ENCODE peak calls at places on chromosomes 4 and X, in nine cellular contexts. L is activated T-helper 1 cell treated with anti-CD3 and anti-CD28 coated beads, Interleukin-2, amount 50 U/mL, for 16 hours; F is stimulated activated CD8-positive, alpha-beta memory T cell treated with anti-CD3 and anti-CD28 coated beads, Interleukin-4, amount 100 ng/mL, for 4 hours; R is HepG2; J is activated gamma-delta T cell treated with Interleukin-2 at 50 U/mL for 16 hours; E is HEK293T; N is nucleus accumbens; O is stimulated activated CD4-positive, alpha-beta T cell treated with anti-CD3 and anti-CD28 coated beads, Interleukin-15, amount 100 ng/mL, for 1 hour; G is NCI-H774. X is an unnamed sample.

GRCh38 chr4:16043820-16044554 is 39.8 kb downstream of the PROM1 start:
- DNase-seq in L (no peak), F (no peak), R (no peak), J (no peak), E (no peak), N (no peak), O (no peak), G (no peak), X (no peak)

GRCh38 chr4:147309434-147309833 is 171.5 kb upstream of the EDNRA start:
- DNase-seq in L (no peak), F (no peak), R (no peak), J (no peak), E (no peak), N (no peak), O (no peak), G (no peak), X (no peak)

GRCh38 chrX:104113237-104113965 is 1.1 kb downstream of the ZCCHC18 start:
- DNase-seq in L (peak; percentile 23), F (peak; percentile 13), R (peak; percentile 2), J (peak; percentile 41), E (peak; percentile 77), N (no peak), O (peak; percentile 4), G (no peak), X (peak; percentile 63)

GRCh38 chrX:78329486-78329885 is 2.1 kb upstream of the CYSLTR1 start:
- DNase-seq in L (no peak), F (no peak), R (no peak), J (no peak), E (no peak), N (no peak), O (no peak), G (no peak), X (no peak)

GRCh38 chr4:110071466-110071865 is 126.9 kb downstream of the ELOVL6 start:
- DNase-seq in L (no peak), F (no peak), R (no peak), J (no peak), E (no peak), N (peak; percentile 4), O (no peak), G (no peak), X (no peak)

GRCh38 chrX:41352329-41352801 is 18.4 kb downstream of the DDX3X start:
- DNase-seq in L (no peak), F (no peak), R (no peak), J (no peak), E (no peak), N (no peak), O (no peak), G (no peak), X (no peak)

GRCh38 chrX:43313035-43313434 is 343.1 kb upstream of the MAOA start:
- DNase-seq in L (no peak), F (no peak), R (peak; percentile 37), J (no peak), E (no peak), N (no peak), O (no peak), G (no peak), X (no peak)

GRCh38 chrX:119194631-119195030 is 41.5 kb upstream of the PGRMC1 start:
- DNase-seq in L (no peak), F (no peak), R (no peak), J (no peak), E (peak; percentile 33), N (no peak), O (no peak), G (no peak), X (no peak)

GRCh38 chr4:153593166-153593565 is 90.9 kb upstream of the TLR2 start:
- DNase-seq in L (no peak), F (no peak), R (peak; percentile 5), J (no peak), E (no peak), N (no peak), O (no peak), G (no peak), X (no peak)

GRCh38 chr4:147853706-147854105 is 121.8 kb downstream of the ARHGAP10 start:
- DNase-seq in L (no peak), F (no peak), R (no peak), J (no peak), E (no peak), N (no peak), O (no peak), G (no peak), X (no peak)

X was measured in glutamatergic neuron.